ENCODE peak calls at places on chromosomes 16 and 17, in seven cellular contexts. I, Z, U, T, E, R and K are unnamed samples.

GRCh38 chr16:75789237-75789636 is 62.9 kb upstream of the CPHXL start:
- DNase-seq in I (no peak), Z (peak; percentile 46), U (peak; percentile 36), T (no peak), E (no peak), R (peak; percentile 74), K (no peak)

GRCh38 chr16:89026121-89026612 is 49.2 kb upstream of the CBFA2T3 start:
- DNase-seq in I (no peak), Z (no peak), U (peak; percentile 15), T (no peak), E (peak; percentile 22), R (no peak), K (no peak)

GRCh38 chr16:58448890-58449289 is 51.1 kb upstream of the NDRG4 start:
- DNase-seq in I (no peak), Z (no peak), U (no peak), T (no peak), E (no peak), R (no peak), K (no peak)

GRCh38 chr17:43531082-43531378 is 15.1 kb downstream of the ETV4 start:
- DNase-seq in I (no peak), Z (no peak), U (no peak), T (no peak), E (no peak), R (no peak), K (no peak)

GRCh38 chr17:28570716-28571254 is 539 bp downstream of the PIGS start:
- DNase-seq in I (no peak), Z (no peak), U (peak; percentile 40), T (no peak), E (no peak), R (peak; percentile 71), K (no peak)

GRCh38 chr16:75289189-75289588 is 37.8 kb upstream of the BCAR1 start:
- DNase-seq in I (no peak), Z (peak; percentile 39), U (no peak), T (no peak), E (no peak), R (no peak), K (no peak)

GRCh38 chr17:6473128-6473767 is 29.0 kb downstream of the PIMREG start:
- DNase-seq in I (peak; percentile 75), Z (peak; percentile 65), U (peak; percentile 55), T (peak; percentile 77), E (peak; percentile 66), R (peak; percentile 83), K (peak; percentile 92)

GRCh38 chr17:17508641-17509591 is 12.7 kb upstream of the RASD1 start:
- DNase-seq in I (no peak), Z (no peak), U (no peak), T (no peak), E (no peak), R (no peak), K (no peak)

GRCh38 chr17:72467841-72468653 is 347.2 kb downstream of the SOX9 start:
- DNase-seq in I (no peak), Z (no peak), U (no peak), T (peak; percentile 72), E (no peak), R (peak; percentile 50), K (no peak)

GRCh38 chr17:73359987-73360410 is 48.2 kb upstream of the CDC42EP4 start:
- DNase-seq in I (peak; percentile 36), Z (no peak), U (no peak), T (no peak), E (no peak), R (peak; percentile 91), K (no peak)

GRCh38 chr16:69513180-69513966 is 52.4 kb upstream of the NFAT5 start:
- DNase-seq in I (no peak), Z (peak; percentile 65), U (no peak), T (no peak), E (no peak), R (peak; percentile 41), K (no peak)

GRCh38 chr17:50482516-50482915 is 3.9 kb downstream of the RSAD1 start:
- DNase-seq in I (peak; percentile 81), Z (peak; percentile 98), U (peak; percentile 86), T (peak; percentile 97), E (peak; percentile 74), R (peak; percentile 92), K (peak; percentile 96)

GRCh38 chr17:38603786-38604478 is 1.8 kb downstream of the SRCIN1 start:
- DNase-seq in I (no peak), Z (no peak), U (no peak), T (no peak), E (no peak), R (no peak), K (no peak)

GRCh38 chr16:720507-720989 is 398 bp upstream of the ANTKMT start:
- DNase-seq in I (no peak), Z (peak; percentile 70), U (peak; percentile 83), T (no peak), E (peak; percentile 53), R (peak; percentile 73), K (no peak)

GRCh38 chr17:38590988-38591758 is 14.6 kb downstream of the SRCIN1 start:
- DNase-seq in I (no peak), Z (no peak), U (no peak), T (no peak), E (no peak), R (no peak), K (no peak)

GRCh38 chr17:1137465-1137894 is 42.3 kb downstream of the ABR start:
- DNase-seq in I (no peak), Z (no peak), U (peak; percentile 96), T (no peak), E (no peak), R (peak; percentile 86), K (no peak)

GRCh38 chr17:40937384-40937819 is at the start of gene KRT23:
- DNase-seq in I (no peak), Z (no peak), U (no peak), T (no peak), E (no peak), R (peak; percentile 31), K (no peak)

GRCh38 chr17:78133971-78134898 is 3.7 kb downstream of the TMC8 start:
- DNase-seq in I (peak; percentile 39), Z (peak; percentile 12), U (peak; percentile 85), T (no peak), E (no peak), R (peak; percentile 93), K (no peak)

GRCh38 chr16:81127051-81127450 is 30.9 kb upstream of the GCSH start:
- DNase-seq in I (no peak), Z (peak; percentile 67), U (no peak), T (no peak), E (no peak), R (no peak), K (no peak)

GRCh38 chr17:81685108-81685507 is 1.3 kb downstream of the HGS start:
- DNase-seq in I (no peak), Z (peak; percentile 87), U (no peak), T (no peak), E (no peak), R (no peak), K (no peak)

GRCh38 chr16:13127144-13127543 is 225.7 kb downstream of the SHISA9 start:
- DNase-seq in I (no peak), Z (no peak), U (no peak), T (no peak), E (no peak), R (no peak), K (no peak)

GRCh38 chr17:50363217-50364060 is 9.5 kb downstream of the MRPL27 start:
- DNase-seq in I (no peak), Z (peak; percentile 35), U (no peak), T (no peak), E (no peak), R (peak; percentile 97), K (no peak)

GRCh38 chr17:4806420-4806769 is 557 bp upstream of the PLD2 start:
- DNase-seq in I (no peak), Z (no peak), U (no peak), T (no peak), E (no peak), R (peak; percentile 70), K (no peak)

GRCh38 chr17:19263621-19264010 is 26.4 kb downstream of the EPN2 start:
- DNase-seq in I (no peak), Z (peak; percentile 76), U (no peak), T (no peak), E (no peak), R (no peak), K (no peak)

GRCh38 chr16:81526935-81527334 is 82.3 kb downstream of the CMIP start:
- DNase-seq in I (no peak), Z (peak; percentile 27), U (no peak), T (peak; percentile 63), E (no peak), R (no peak), K (no peak)

GRCh38 chr17:79332011-79332410 is 257.4 kb downstream of the ENGASE start:
- DNase-seq in I (no peak), Z (no peak), U (no peak), T (no peak), E (no peak), R (peak; percentile 43), K (no peak)

GRCh38 chr16:57023541-57024249 is 34.3 kb downstream of the NLRC5 start:
- DNase-seq in I (no peak), Z (no peak), U (no peak), T (no peak), E (peak; percentile 61), R (no peak), K (no peak)

GRCh38 chr17:731943-732787 is at the start of gene TLCD3A:
- DNase-seq in I (peak; percentile 59), Z (peak; percentile 55), U (peak; percentile 27), T (no peak), E (peak; percentile 46), R (peak; percentile 71), K (peak; percentile 90)

GRCh38 chr17:21213491-21214014 is 408 bp downstream of the TMEM11 start:
- DNase-seq in I (peak; percentile 55), Z (no peak), U (no peak), T (no peak), E (peak; percentile 14), R (peak; percentile 68), K (no peak)

GRCh38 chr17:76255801-76256429 is 9.2 kb upstream of the UBALD2 start:
- DNase-seq in I (no peak), Z (no peak), U (no peak), T (no peak), E (no peak), R (no peak), K (no peak)